ENCODE peak calls at places on chromosomes 2 and 18, in ten cellular contexts. One of them, this sample, is unnamed.

GRCh38 chr2:43950383-43951008 is 45.3 kb downstream of the LRPPRC start:
- DNase-seq in NCI-H2081: peak; percentile 44
- DNase-seq in activated T-cell treated with anti-CD3 and anti-CD28 coated beads, Interleukin-2, amount 50 U/mL, for 1 hour: no peak
- DNase-seq in NCI-H2107: no peak
- DNase-seq in MCF 10A: peak; percentile 60
- DNase-seq in kidney epithelial cell: no peak
- DNase-seq in hypothalamus: no peak
- DNase-seq in HFFc6: peak; percentile 26
- DNase-seq in Panc1: no peak
- DNase-seq in stimulated activated CD8-positive, alpha-beta memory T cell treated with anti-CD3 and anti-CD28 coated beads, Interleukin-4, amount 100 ng/mL, for 48 hours: no peak
- DNase-seq in this sample: no peak

GRCh38 chr2:235330775-235331438 is 162.9 kb upstream of the AGAP1 start:
- DNase-seq in NCI-H2081: peak; percentile 18
- DNase-seq in activated T-cell treated with anti-CD3 and anti-CD28 coated beads, Interleukin-2, amount 50 U/mL, for 1 hour: no peak
- DNase-seq in NCI-H2107: no peak
- DNase-seq in MCF 10A: peak; percentile 97
- DNase-seq in kidney epithelial cell: no peak
- DNase-seq in hypothalamus: no peak
- DNase-seq in HFFc6: peak; percentile 0
- DNase-seq in Panc1: peak; percentile 75
- DNase-seq in stimulated activated CD8-positive, alpha-beta memory T cell treated with anti-CD3 and anti-CD28 coated beads, Interleukin-4, amount 100 ng/mL, for 48 hours: no peak
- DNase-seq in this sample: no peak

GRCh38 chr2:77937366-77937765 is 415.2 kb upstream of the LRRTM4 start:
- DNase-seq in NCI-H2081: no peak
- DNase-seq in activated T-cell treated with anti-CD3 and anti-CD28 coated beads, Interleukin-2, amount 50 U/mL, for 1 hour: no peak
- DNase-seq in NCI-H2107: no peak
- DNase-seq in MCF 10A: no peak
- DNase-seq in kidney epithelial cell: no peak
- DNase-seq in hypothalamus: no peak
- DNase-seq in HFFc6: no peak
- DNase-seq in Panc1: no peak
- DNase-seq in stimulated activated CD8-positive, alpha-beta memory T cell treated with anti-CD3 and anti-CD28 coated beads, Interleukin-4, amount 100 ng/mL, for 48 hours: no peak
- DNase-seq in this sample: no peak

GRCh38 chr2:161228511-161229240 is 68.4 kb downstream of the TANK start:
- DNase-seq in NCI-H2081: no peak
- DNase-seq in activated T-cell treated with anti-CD3 and anti-CD28 coated beads, Interleukin-2, amount 50 U/mL, for 1 hour: no peak
- DNase-seq in NCI-H2107: no peak
- DNase-seq in MCF 10A: peak; percentile 67
- DNase-seq in kidney epithelial cell: no peak
- DNase-seq in hypothalamus: no peak
- DNase-seq in HFFc6: peak; percentile 10
- DNase-seq in Panc1: no peak
- DNase-seq in stimulated activated CD8-positive, alpha-beta memory T cell treated with anti-CD3 and anti-CD28 coated beads, Interleukin-4, amount 100 ng/mL, for 48 hours: no peak
- DNase-seq in this sample: no peak

GRCh38 chr2:11533278-11534077 is at the start of gene GREB1:
- DNase-seq in NCI-H2081: peak; percentile 74
- DNase-seq in activated T-cell treated with anti-CD3 and anti-CD28 coated beads, Interleukin-2, amount 50 U/mL, for 1 hour: no peak
- DNase-seq in NCI-H2107: no peak
- DNase-seq in MCF 10A: peak; percentile 85
- DNase-seq in kidney epithelial cell: no peak
- DNase-seq in hypothalamus: no peak
- DNase-seq in HFFc6: peak; percentile 5
- DNase-seq in Panc1: no peak
- DNase-seq in stimulated activated CD8-positive, alpha-beta memory T cell treated with anti-CD3 and anti-CD28 coated beads, Interleukin-4, amount 100 ng/mL, for 48 hours: no peak
- DNase-seq in this sample: no peak

GRCh38 chr18:22505136-22505535 is 87.4 kb upstream of the CTAGE1 start:
- DNase-seq in NCI-H2081: no peak
- DNase-seq in activated T-cell treated with anti-CD3 and anti-CD28 coated beads, Interleukin-2, amount 50 U/mL, for 1 hour: no peak
- DNase-seq in NCI-H2107: no peak
- DNase-seq in MCF 10A: no peak
- DNase-seq in kidney epithelial cell: no peak
- DNase-seq in hypothalamus: no peak
- DNase-seq in HFFc6: peak; percentile 51
- DNase-seq in Panc1: no peak
- DNase-seq in stimulated activated CD8-positive, alpha-beta memory T cell treated with anti-CD3 and anti-CD28 coated beads, Interleukin-4, amount 100 ng/mL, for 48 hours: no peak
- DNase-seq in this sample: no peak

GRCh38 chr2:203600286-203600685 is 65.2 kb upstream of the RAPH1 start:
- DNase-seq in NCI-H2081: no peak
- DNase-seq in activated T-cell treated with anti-CD3 and anti-CD28 coated beads, Interleukin-2, amount 50 U/mL, for 1 hour: no peak
- DNase-seq in NCI-H2107: no peak
- DNase-seq in MCF 10A: no peak
- DNase-seq in kidney epithelial cell: no peak
- DNase-seq in hypothalamus: no peak
- DNase-seq in HFFc6: no peak
- DNase-seq in Panc1: no peak
- DNase-seq in stimulated activated CD8-positive, alpha-beta memory T cell treated with anti-CD3 and anti-CD28 coated beads, Interleukin-4, amount 100 ng/mL, for 48 hours: no peak
- DNase-seq in this sample: no peak

GRCh38 chr2:217364224-217364623 is 504.4 kb upstream of the TNP1 start:
- DNase-seq in NCI-H2081: no peak
- DNase-seq in activated T-cell treated with anti-CD3 and anti-CD28 coated beads, Interleukin-2, amount 50 U/mL, for 1 hour: no peak
- DNase-seq in NCI-H2107: no peak
- DNase-seq in MCF 10A: no peak
- DNase-seq in kidney epithelial cell: no peak
- DNase-seq in hypothalamus: no peak
- DNase-seq in HFFc6: no peak
- DNase-seq in Panc1: no peak
- DNase-seq in stimulated activated CD8-positive, alpha-beta memory T cell treated with anti-CD3 and anti-CD28 coated beads, Interleukin-4, amount 100 ng/mL, for 48 hours: no peak
- DNase-seq in this sample: no peak

GRCh38 chr2:169141713-169142352 is 72.5 kb downstream of the DHRS9 start:
- DNase-seq in NCI-H2081: peak; percentile 38
- DNase-seq in activated T-cell treated with anti-CD3 and anti-CD28 coated beads, Interleukin-2, amount 50 U/mL, for 1 hour: peak; percentile 46
- DNase-seq in NCI-H2107: peak; percentile 24
- DNase-seq in MCF 10A: peak; percentile 83
- DNase-seq in kidney epithelial cell: no peak
- DNase-seq in hypothalamus: no peak
- DNase-seq in HFFc6: peak; percentile 57
- DNase-seq in Panc1: peak; percentile 52
- DNase-seq in stimulated activated CD8-positive, alpha-beta memory T cell treated with anti-CD3 and anti-CD28 coated beads, Interleukin-4, amount 100 ng/mL, for 48 hours: peak; percentile 78
- DNase-seq in this sample: no peak

GRCh38 chr2:98748303-98749052 is 17.5 kb upstream of the MGAT4A start:
- DNase-seq in NCI-H2081: no peak
- DNase-seq in activated T-cell treated with anti-CD3 and anti-CD28 coated beads, Interleukin-2, amount 50 U/mL, for 1 hour: no peak
- DNase-seq in NCI-H2107: no peak
- DNase-seq in MCF 10A: no peak
- DNase-seq in kidney epithelial cell: no peak
- DNase-seq in hypothalamus: no peak
- DNase-seq in HFFc6: no peak
- DNase-seq in Panc1: no peak
- DNase-seq in stimulated activated CD8-positive, alpha-beta memory T cell treated with anti-CD3 and anti-CD28 coated beads, Interleukin-4, amount 100 ng/mL, for 48 hours: no peak
- DNase-seq in this sample: no peak

GRCh38 chr2:222320441-222321395 is 21.9 kb upstream of the PAX3 start:
- DNase-seq in NCI-H2081: peak; percentile 54
- DNase-seq in activated T-cell treated with anti-CD3 and anti-CD28 coated beads, Interleukin-2, amount 50 U/mL, for 1 hour: no peak
- DNase-seq in NCI-H2107: no peak
- DNase-seq in MCF 10A: no peak
- DNase-seq in kidney epithelial cell: no peak
- DNase-seq in hypothalamus: no peak
- DNase-seq in HFFc6: no peak
- DNase-seq in Panc1: no peak
- DNase-seq in stimulated activated CD8-positive, alpha-beta memory T cell treated with anti-CD3 and anti-CD28 coated beads, Interleukin-4, amount 100 ng/mL, for 48 hours: no peak
- DNase-seq in this sample: no peak

GRCh38 chr2:216217904-216218260 is 108.7 kb downstream of the XRCC5 start:
- DNase-seq in NCI-H2081: no peak
- DNase-seq in activated T-cell treated with anti-CD3 and anti-CD28 coated beads, Interleukin-2, amount 50 U/mL, for 1 hour: no peak
- DNase-seq in NCI-H2107: no peak
- DNase-seq in MCF 10A: no peak
- DNase-seq in kidney epithelial cell: no peak
- DNase-seq in hypothalamus: no peak
- DNase-seq in HFFc6: no peak
- DNase-seq in Panc1: no peak
- DNase-seq in stimulated activated CD8-positive, alpha-beta memory T cell treated with anti-CD3 and anti-CD28 coated beads, Interleukin-4, amount 100 ng/mL, for 48 hours: no peak
- DNase-seq in this sample: no peak

GRCh38 chr2:2101924-2102323 is 229.2 kb downstream of the MYT1L start:
- DNase-seq in NCI-H2081: peak; percentile 27
- DNase-seq in activated T-cell treated with anti-CD3 and anti-CD28 coated beads, Interleukin-2, amount 50 U/mL, for 1 hour: no peak
- DNase-seq in NCI-H2107: no peak
- DNase-seq in MCF 10A: peak; percentile 18
- DNase-seq in kidney epithelial cell: no peak
- DNase-seq in hypothalamus: no peak
- DNase-seq in HFFc6: no peak
- DNase-seq in Panc1: no peak
- DNase-seq in stimulated activated CD8-positive, alpha-beta memory T cell treated with anti-CD3 and anti-CD28 coated beads, Interleukin-4, amount 100 ng/mL, for 48 hours: no peak
- DNase-seq in this sample: no peak